ENCODE peak calls at places on chromosomes 2 and 18, in ten cellular contexts. T is A549, S is mesendoderm, E is AG04449, O is aorta, Q is GM23338, Y is AG09309, A is HCT116, C is AG04450, N is MM.1S. Z is an unnamed sample.

GRCh38 chr18:22207022-22207758 is 37.8 kb downstream of the GATA6 start:
- DNase-seq in T (no peak), S (no peak), E (no peak), O (no peak), Q (no peak), Y (no peak), A (no peak), C (no peak), N (no peak), Z (no peak)

GRCh38 chr2:150041721-150042450 is 445.6 kb downstream of the RND3 start:
- DNase-seq in T (no peak), S (no peak), E (no peak), O (no peak), Q (no peak), Y (no peak), A (no peak), C (peak), N (no peak), Z (peak)

GRCh38 chr2:206084468-206084869 is 1.5 kb downstream of the INO80D start:
- DNase-seq in T (peak), S (peak), E (no peak), O (peak), Q (peak), Y (peak), A (peak), C (peak), N (peak), Z (peak)

GRCh38 chr2:112031916-112032582 is 23.0 kb upstream of the TMEM87B start:
- DNase-seq in T (no peak), S (peak), E (no peak), O (peak), Q (peak), Y (no peak), A (no peak), C (no peak), N (peak), Z (no peak)

GRCh38 chr2:9114457-9114856 is 92.2 kb upstream of the ASAP2 start:
- DNase-seq in T (no peak), S (no peak), E (no peak), O (no peak), Q (no peak), Y (no peak), A (no peak), C (no peak), N (no peak), Z (no peak)

GRCh38 chr18:57347784-57348183 is 4.6 kb upstream of the ST8SIA3 start:
- DNase-seq in T (no peak), S (no peak), E (no peak), O (no peak), Q (no peak), Y (no peak), A (no peak), C (no peak), N (no peak), Z (no peak)

GRCh38 chr18:2103299-2103698 is 468.0 kb downstream of the METTL4 start:
- DNase-seq in T (no peak), S (no peak), E (no peak), O (no peak), Q (no peak), Y (no peak), A (no peak), C (no peak), N (no peak), Z (no peak)

GRCh38 chr2:109123586-109124201 is 5.3 kb upstream of the SH3RF3 start:
- DNase-seq in T (no peak), S (no peak), E (no peak), O (no peak), Q (no peak), Y (no peak), A (no peak), C (no peak), N (no peak), Z (no peak)

GRCh38 chr2:163775304-163775703 is 39.5 kb upstream of the FIGN start:
- DNase-seq in T (no peak), S (no peak), E (no peak), O (no peak), Q (no peak), Y (no peak), A (no peak), C (no peak), N (no peak), Z (no peak)

GRCh38 chr2:151878655-151879563 is 50.7 kb upstream of the ARL5A start:
- DNase-seq in T (no peak), S (peak), E (no peak), O (no peak), Q (no peak), Y (no peak), A (peak), C (no peak), N (peak), Z (no peak)

DNA sequence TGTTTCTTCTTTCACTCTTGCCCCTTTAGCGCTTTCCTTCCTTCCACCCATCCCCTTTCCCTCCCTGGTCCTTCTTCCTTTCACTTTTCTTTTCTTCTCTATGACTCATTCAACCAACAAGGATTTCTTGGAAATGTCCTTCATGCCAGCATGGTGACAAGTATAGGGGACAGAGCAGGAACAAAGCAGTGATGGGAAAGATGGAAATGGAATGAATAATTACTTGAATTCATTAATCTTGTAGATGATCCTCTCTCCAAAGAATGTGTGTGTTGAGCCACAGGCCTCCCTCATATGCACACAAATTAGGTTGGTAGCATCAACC is 1.5 kb downstream of the VAMP5 start:
- DNase-seq in T (no peak), S (peak), E (no peak), O (no peak), Q (no peak), Y (no peak), A (no peak), C (no peak), N (no peak), Z (no peak)
- H3K4me3 ChIP-seq in T (no peak), S (no peak), E (peak), O (no peak), Q (no peak), Y (peak), A (peak), C (no peak), N (no peak), Z (no peak)

DNA sequence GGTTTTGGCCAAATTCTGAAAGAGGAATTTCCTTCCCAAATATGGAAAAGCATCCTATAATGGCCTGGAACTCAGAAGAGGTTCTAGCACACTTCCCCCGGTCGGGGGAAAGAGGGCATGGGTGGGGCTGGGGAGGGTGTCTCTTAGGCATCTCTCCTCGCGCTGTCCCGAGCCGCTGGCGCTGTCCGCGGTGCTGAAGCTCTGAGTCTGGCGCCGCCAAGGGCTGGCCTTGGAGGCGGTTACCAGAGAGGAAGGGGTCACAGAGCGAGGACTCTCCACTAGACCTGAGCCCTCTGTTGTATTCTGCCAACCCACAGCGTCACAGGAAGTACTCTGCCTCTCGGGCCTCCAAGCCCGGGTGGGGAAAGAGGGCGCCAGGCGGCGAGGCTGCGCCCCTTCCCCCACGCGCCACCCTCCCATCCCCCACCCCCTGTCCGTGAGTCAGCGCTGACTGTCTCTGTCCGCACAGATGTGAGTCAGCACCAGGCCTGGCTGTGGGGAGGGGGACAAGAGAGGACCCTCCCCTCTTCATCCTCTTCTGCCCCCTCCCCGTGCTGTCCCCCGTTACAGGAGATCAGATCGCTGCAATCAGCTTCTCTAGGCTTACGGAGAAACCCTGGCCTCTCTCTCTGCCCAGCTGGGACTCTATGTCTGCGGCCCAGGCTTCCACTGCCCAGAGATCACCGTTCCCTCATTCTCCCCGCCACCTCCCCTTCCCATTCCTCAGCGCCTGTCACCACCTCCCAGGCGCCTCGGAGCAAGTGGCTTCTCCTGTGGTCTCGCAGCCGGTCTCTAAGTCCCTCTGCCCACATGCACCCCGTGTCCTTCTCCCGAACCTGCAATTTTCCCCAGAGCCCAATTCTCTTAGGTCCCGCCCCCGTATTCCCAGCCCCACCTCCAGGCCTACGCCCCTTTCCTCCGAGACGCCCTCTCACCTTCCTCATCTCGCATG is 783 bp downstream of the PTPRN start:
- DNase-seq in T (peak), S (peak), E (no peak), O (no peak), Q (peak), Y (no peak), A (peak), C (peak), N (peak), Z (peak)
- H3K4me3 ChIP-seq in T (peak), S (no peak), E (peak), O (no peak), Q (peak), Y (peak), A (peak), C (peak), N (no peak), Z (peak)

GRCh38 chr2:238688197-238689153 is 159.4 kb upstream of the TWIST2 start:
- DNase-seq in T (no peak), S (no peak), E (no peak), O (no peak), Q (no peak), Y (peak), A (no peak), C (no peak), N (no peak), Z (no peak)

GRCh38 chr2:238686223-238686622 is 161.7 kb upstream of the TWIST2 start:
- DNase-seq in T (no peak), S (no peak), E (no peak), O (no peak), Q (no peak), Y (no peak), A (no peak), C (no peak), N (no peak), Z (no peak)

GRCh38 chr2:238684362-238685326 is 163.2 kb upstream of the TWIST2 start:
- DNase-seq in T (peak), S (no peak), E (peak), O (no peak), Q (no peak), Y (peak), A (peak), C (peak), N (no peak), Z (peak)

GRCh38 chr2:238685327-238685709 is 162.6 kb upstream of the TWIST2 start:
- DNase-seq in T (no peak), S (no peak), E (no peak), O (no peak), Q (no peak), Y (no peak), A (no peak), C (no peak), N (no peak), Z (no peak)

DNA sequence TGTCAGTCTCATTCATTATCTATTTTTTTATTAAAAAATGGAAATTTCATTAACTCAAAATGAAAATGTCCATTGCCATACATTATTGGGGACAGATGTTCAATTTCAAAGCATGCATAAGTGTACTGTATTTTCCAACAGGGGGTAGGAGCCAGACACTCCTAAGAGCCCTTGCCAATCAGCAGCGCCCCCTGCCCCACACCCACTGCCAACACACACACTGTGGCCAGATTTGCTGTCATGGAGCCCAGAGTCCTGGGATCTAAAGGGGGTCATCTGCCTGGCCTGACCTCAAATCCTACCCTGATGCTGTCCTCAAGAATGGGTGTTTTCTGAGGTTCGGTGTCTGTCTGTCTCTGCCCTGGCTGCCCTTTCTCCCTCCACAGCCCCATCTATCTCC is 162.2 kb upstream of the TWIST2 start:
- DNase-seq in T (no peak), S (no peak), E (no peak), O (no peak), Q (peak), Y (no peak), A (no peak), C (no peak), N (no peak), Z (no peak)
- H3K4me3 ChIP-seq in T (no peak), S (no peak), E (no peak), O (no peak), Q (no peak), Y (no peak), A (no peak), C (no peak), N (no peak), Z (no peak)

GRCh38 chr18:10101293-10101701 is 187.5 kb downstream of the VAPA start:
- DNase-seq in T (no peak), S (peak), E (no peak), O (peak), Q (peak), Y (no peak), A (no peak), C (no peak), N (no peak), Z (no peak)

GRCh38 chr18:10100236-10100635 is 186.4 kb downstream of the VAPA start:
- DNase-seq in T (no peak), S (no peak), E (no peak), O (no peak), Q (no peak), Y (no peak), A (no peak), C (no peak), N (no peak), Z (no peak)

GRCh38 chr18:10099539-10100140 is 185.8 kb downstream of the VAPA start:
- DNase-seq in T (no peak), S (no peak), E (no peak), O (no peak), Q (no peak), Y (no peak), A (no peak), C (no peak), N (no peak), Z (no peak)

GRCh38 chr18:10101729-10102128 is 187.9 kb downstream of the VAPA start:
- DNase-seq in T (no peak), S (peak), E (no peak), O (no peak), Q (peak), Y (no peak), A (no peak), C (no peak), N (no peak), Z (no peak)
- H3K4me3 ChIP-seq in T (no peak), S (no peak), E (no peak), O (no peak), Q (no peak), Y (no peak), A (no peak), C (no peak), N (no peak), Z (no peak)

DNA sequence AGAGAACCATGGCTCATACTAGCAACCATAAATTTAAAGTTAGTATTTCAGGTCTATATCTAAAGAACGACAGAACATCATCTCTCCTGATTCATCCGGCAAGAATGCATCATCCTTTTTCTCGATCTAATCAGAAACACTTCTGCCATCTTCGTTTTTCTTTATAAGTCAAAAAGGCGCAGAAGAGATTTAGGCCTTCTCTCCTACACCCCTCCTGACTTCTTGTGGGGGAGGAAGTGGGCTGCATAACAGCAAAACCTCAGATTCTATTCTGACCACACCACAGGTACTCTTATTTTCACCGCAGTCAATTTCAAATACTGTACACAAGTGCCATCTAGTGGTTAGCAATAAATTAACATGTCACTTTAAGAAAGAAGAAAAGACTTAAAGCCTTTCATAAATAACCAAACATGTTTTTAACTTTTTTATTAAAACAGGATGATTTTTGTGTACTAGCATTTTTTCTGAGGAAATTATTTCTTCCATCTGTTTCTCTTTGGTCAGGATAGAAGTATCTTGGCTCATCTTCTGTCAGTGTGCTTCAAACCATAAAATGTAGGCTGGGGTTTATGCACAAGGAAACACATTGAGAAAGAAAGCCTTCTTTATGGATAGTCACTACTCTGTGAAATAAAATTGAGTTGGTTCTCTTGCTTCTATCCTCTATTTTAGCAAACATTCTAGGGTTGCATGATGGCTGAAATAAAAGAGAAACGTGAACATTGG is 48.3 kb upstream of the PIK3C3 start:
- DNase-seq in T (peak), S (peak), E (peak), O (no peak), Q (peak), Y (peak), A (peak), C (peak), N (peak), Z (peak)
- H3K4me3 ChIP-seq in T (no peak), S (no peak), E (peak), O (no peak), Q (no peak), Y (peak), A (no peak), C (peak), N (no peak), Z (peak)

DNA sequence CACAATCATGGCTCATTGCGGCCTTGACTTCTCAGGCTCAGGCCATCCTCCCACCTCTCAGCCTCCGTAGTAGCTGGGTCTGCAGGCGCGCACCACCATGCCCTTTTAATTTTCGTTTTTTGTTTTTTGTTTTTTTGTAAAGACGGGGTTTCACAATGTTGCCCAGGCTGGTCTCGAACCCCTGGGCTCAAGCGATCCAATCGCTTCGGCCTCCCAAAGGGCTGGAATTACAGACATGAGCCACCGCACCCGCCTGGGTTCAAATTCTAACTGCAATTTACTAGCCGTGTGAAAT is 12.3 kb upstream of the DCTN1 start:
- DNase-seq in T (no peak), S (no peak), E (no peak), O (no peak), Q (peak), Y (no peak), A (no peak), C (no peak), N (no peak), Z (no peak)
- H3K4me3 ChIP-seq in T (peak), S (no peak), E (no peak), O (no peak), Q (peak), Y (no peak), A (peak), C (no peak), N (peak), Z (no peak)

DNA sequence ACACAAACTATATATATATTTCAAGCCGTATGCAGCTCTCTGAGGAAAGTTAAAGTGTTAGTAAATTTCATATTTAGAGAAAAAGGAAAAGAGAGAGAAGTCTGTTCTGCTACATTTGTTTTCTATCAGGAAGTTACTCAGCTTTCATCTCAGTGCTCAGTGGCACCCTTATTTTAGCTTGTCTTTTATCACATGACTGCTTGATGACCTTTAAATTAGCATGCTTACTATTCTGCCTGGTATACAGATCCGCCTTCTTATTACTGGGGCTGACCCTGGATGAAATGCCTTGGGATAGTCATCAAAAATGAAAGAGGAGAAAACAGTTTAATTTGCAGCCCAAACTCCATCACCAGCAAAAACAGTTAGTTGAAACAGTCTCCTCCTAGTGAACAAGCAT is 215.6 kb downstream of the TMEM182 start:
- DNase-seq in T (no peak), S (no peak), E (no peak), O (no peak), Q (no peak), Y (no peak), A (no peak), C (no peak), N (no peak), Z (no peak)
- H3K4me3 ChIP-seq in T (no peak), S (no peak), E (no peak), O (no peak), Q (no peak), Y (no peak), A (no peak), C (no peak), N (no peak), Z (no peak)

DNA sequence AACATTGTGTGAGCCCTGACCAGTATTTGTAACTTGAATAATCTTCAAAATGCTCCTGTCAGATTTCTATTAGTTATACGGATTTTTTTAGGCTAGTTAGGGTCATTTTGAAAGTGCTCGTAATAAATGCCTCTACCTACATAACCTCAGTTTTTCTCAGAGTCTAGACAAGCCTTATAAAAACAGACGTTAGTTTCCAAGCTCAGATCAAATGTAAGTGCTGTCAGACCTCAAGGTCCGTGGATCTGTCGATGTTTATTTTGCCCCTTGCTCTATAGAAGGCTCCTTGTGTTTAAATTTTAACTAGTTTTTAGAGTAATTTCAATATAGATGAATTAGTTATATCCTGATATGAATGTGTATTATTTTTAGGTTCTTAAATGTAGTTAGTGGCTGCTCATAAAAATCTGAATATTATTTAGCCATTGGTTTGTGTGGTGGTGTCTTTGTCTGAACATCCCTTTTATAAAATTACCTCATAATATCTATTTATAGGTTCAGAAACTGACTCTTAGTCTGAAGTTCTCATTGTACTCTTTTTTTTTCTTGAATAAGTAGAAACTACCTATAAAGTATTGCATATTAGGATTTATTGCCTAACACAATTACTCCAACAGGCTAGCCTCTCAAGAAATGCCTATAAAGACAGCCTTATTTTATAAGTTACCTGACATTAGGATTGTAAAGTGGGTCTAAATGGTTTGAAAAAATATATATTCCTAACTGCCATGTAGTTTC is 71.1 kb downstream of the MTA3 start:
- DNase-seq in T (no peak), S (no peak), E (no peak), O (no peak), Q (no peak), Y (no peak), A (no peak), C (no peak), N (peak), Z (no peak)
- H3K4me3 ChIP-seq in T (peak), S (no peak), E (no peak), O (no peak), Q (no peak), Y (no peak), A (no peak), C (no peak), N (no peak), Z (no peak)

Z was measured in skeletal muscle cell.